ENCODE peak calls at places on chromosome 7, in seven cellular contexts. One of them, this sample, is unnamed.

GRCh38 chr7:28517206-28517605 is 104.9 kb downstream of the CREB5 start:
- DNase-seq in ovary: no peak
- DNase-seq in epithelial cell of esophagus: no peak
- DNase-seq in fibroblast of lung: peak
- DNase-seq in adipocyte: no peak
- DNase-seq in CD8-positive, alpha-beta T cell: no peak
- DNase-seq in fibroblast of the aortic adventitia: no peak
- DNase-seq in this sample: no peak

GRCh38 chr7:134639683-134640279 is 6.9 kb upstream of the BPGM start:
- DNase-seq in ovary: no peak
- DNase-seq in epithelial cell of esophagus: no peak
- DNase-seq in fibroblast of lung: no peak
- DNase-seq in adipocyte: no peak
- DNase-seq in CD8-positive, alpha-beta T cell: no peak
- DNase-seq in fibroblast of the aortic adventitia: no peak
- DNase-seq in this sample: no peak

GRCh38 chr7:35905555-35905954 is 104.7 kb downstream of the SEPTIN7 start:
- DNase-seq in ovary: no peak
- DNase-seq in epithelial cell of esophagus: peak
- DNase-seq in fibroblast of lung: peak
- DNase-seq in adipocyte: peak
- DNase-seq in CD8-positive, alpha-beta T cell: no peak
- DNase-seq in fibroblast of the aortic adventitia: peak
- DNase-seq in this sample: no peak

GRCh38 chr7:67493386-67493785 is 496.8 kb downstream of the TYW1 start:
- DNase-seq in ovary: no peak
- DNase-seq in epithelial cell of esophagus: no peak
- DNase-seq in fibroblast of lung: no peak
- DNase-seq in adipocyte: no peak
- DNase-seq in CD8-positive, alpha-beta T cell: no peak
- DNase-seq in fibroblast of the aortic adventitia: no peak
- DNase-seq in this sample: no peak

GRCh38 chr7:100612730-100613446 is 548 bp downstream of the MOSPD3 start:
- DNase-seq in ovary: no peak
- DNase-seq in epithelial cell of esophagus: peak
- DNase-seq in fibroblast of lung: no peak
- DNase-seq in adipocyte: peak
- DNase-seq in CD8-positive, alpha-beta T cell: no peak
- DNase-seq in fibroblast of the aortic adventitia: no peak
- DNase-seq in this sample: no peak

GRCh38 chr7:2657208-2657607 is 25.4 kb downstream of the TTYH3 start:
- DNase-seq in ovary: no peak
- DNase-seq in epithelial cell of esophagus: no peak
- DNase-seq in fibroblast of lung: no peak
- DNase-seq in adipocyte: no peak
- DNase-seq in CD8-positive, alpha-beta T cell: no peak
- DNase-seq in fibroblast of the aortic adventitia: no peak
- DNase-seq in this sample: no peak

GRCh38 chr7:25303380-25304321 is 75.4 kb upstream of the NPVF start:
- DNase-seq in ovary: no peak
- DNase-seq in epithelial cell of esophagus: no peak
- DNase-seq in fibroblast of lung: peak
- DNase-seq in adipocyte: no peak
- DNase-seq in CD8-positive, alpha-beta T cell: no peak
- DNase-seq in fibroblast of the aortic adventitia: peak
- DNase-seq in this sample: no peak

GRCh38 chr7:130154131-130154500 is 51.1 kb downstream of the TMEM209 start:
- DNase-seq in ovary: no peak
- DNase-seq in epithelial cell of esophagus: no peak
- DNase-seq in fibroblast of lung: no peak
- DNase-seq in adipocyte: no peak
- DNase-seq in CD8-positive, alpha-beta T cell: no peak
- DNase-seq in fibroblast of the aortic adventitia: no peak
- DNase-seq in this sample: no peak

GRCh38 chr7:132142006-132142405 is 434.3 kb downstream of the PLXNA4 start:
- DNase-seq in ovary: no peak
- DNase-seq in epithelial cell of esophagus: no peak
- DNase-seq in fibroblast of lung: no peak
- DNase-seq in adipocyte: no peak
- DNase-seq in CD8-positive, alpha-beta T cell: no peak
- DNase-seq in fibroblast of the aortic adventitia: no peak
- DNase-seq in this sample: no peak

GRCh38 chr7:87003872-87004798 is 55.3 kb downstream of the ELAPOR2 start:
- DNase-seq in ovary: no peak
- DNase-seq in epithelial cell of esophagus: no peak
- DNase-seq in fibroblast of lung: peak
- DNase-seq in adipocyte: no peak
- DNase-seq in CD8-positive, alpha-beta T cell: no peak
- DNase-seq in fibroblast of the aortic adventitia: no peak
- DNase-seq in this sample: no peak

GRCh38 chr7:51630933-51631332 is 314.3 kb upstream of the COBL start:
- DNase-seq in ovary: no peak
- DNase-seq in epithelial cell of esophagus: no peak
- DNase-seq in fibroblast of lung: no peak
- DNase-seq in adipocyte: no peak
- DNase-seq in CD8-positive, alpha-beta T cell: no peak
- DNase-seq in fibroblast of the aortic adventitia: no peak
- DNase-seq in this sample: no peak

GRCh38 chr7:71733108-71733870 is 601.3 kb downstream of the GALNT17 start:
- DNase-seq in ovary: peak
- DNase-seq in epithelial cell of esophagus: peak
- DNase-seq in fibroblast of lung: peak
- DNase-seq in adipocyte: peak
- DNase-seq in CD8-positive, alpha-beta T cell: peak
- DNase-seq in fibroblast of the aortic adventitia: peak
- DNase-seq in this sample: peak

GRCh38 chr7:43693687-43694398 is 35.5 kb downstream of the COA1 start:
- DNase-seq in ovary: no peak
- DNase-seq in epithelial cell of esophagus: peak
- DNase-seq in fibroblast of lung: peak
- DNase-seq in adipocyte: no peak
- DNase-seq in CD8-positive, alpha-beta T cell: no peak
- DNase-seq in fibroblast of the aortic adventitia: peak
- DNase-seq in this sample: no peak

GRCh38 chr7:92158660-92159575 is 20.0 kb downstream of the LRRD1 start:
- DNase-seq in ovary: no peak
- DNase-seq in epithelial cell of esophagus: peak
- DNase-seq in fibroblast of lung: peak
- DNase-seq in adipocyte: peak
- DNase-seq in CD8-positive, alpha-beta T cell: no peak
- DNase-seq in fibroblast of the aortic adventitia: peak
- DNase-seq in this sample: no peak

GRCh38 chr7:98223898-98224700 is 12.9 kb downstream of the BHLHA15 start:
- DNase-seq in ovary: no peak
- DNase-seq in epithelial cell of esophagus: no peak
- DNase-seq in fibroblast of lung: no peak
- DNase-seq in adipocyte: no peak
- DNase-seq in CD8-positive, alpha-beta T cell: no peak
- DNase-seq in fibroblast of the aortic adventitia: no peak
- DNase-seq in this sample: no peak

GRCh38 chr7:71735961-71736556 is 604.1 kb downstream of the GALNT17 start:
- DNase-seq in ovary: peak
- DNase-seq in epithelial cell of esophagus: peak
- DNase-seq in fibroblast of lung: peak
- DNase-seq in adipocyte: peak
- DNase-seq in CD8-positive, alpha-beta T cell: peak
- DNase-seq in fibroblast of the aortic adventitia: peak
- DNase-seq in this sample: peak

GRCh38 chr7:28125381-28126046 is 55.1 kb downstream of the JAZF1 start:
- DNase-seq in ovary: no peak
- DNase-seq in epithelial cell of esophagus: peak
- DNase-seq in fibroblast of lung: peak
- DNase-seq in adipocyte: peak
- DNase-seq in CD8-positive, alpha-beta T cell: no peak
- DNase-seq in fibroblast of the aortic adventitia: peak
- DNase-seq in this sample: no peak

GRCh38 chr7:94315011-94315410 is 79.7 kb upstream of the COL1A2 start:
- DNase-seq in ovary: no peak
- DNase-seq in epithelial cell of esophagus: no peak
- DNase-seq in fibroblast of lung: peak
- DNase-seq in adipocyte: no peak
- DNase-seq in CD8-positive, alpha-beta T cell: no peak
- DNase-seq in fibroblast of the aortic adventitia: no peak
- DNase-seq in this sample: no peak

GRCh38 chr7:141079223-141079622 is 5.4 kb downstream of the TMEM178B start:
- DNase-seq in ovary: no peak
- DNase-seq in epithelial cell of esophagus: no peak
- DNase-seq in fibroblast of lung: no peak
- DNase-seq in adipocyte: no peak
- DNase-seq in CD8-positive, alpha-beta T cell: no peak
- DNase-seq in fibroblast of the aortic adventitia: no peak
- DNase-seq in this sample: no peak
- H3K4me3 ChIP-seq in ovary: no peak
- H3K4me3 ChIP-seq in epithelial cell of esophagus: no peak
- H3K4me3 ChIP-seq in fibroblast of lung: no peak
- H3K4me3 ChIP-seq in adipocyte: no peak
- H3K4me3 ChIP-seq in CD8-positive, alpha-beta T cell: no peak
- H3K4me3 ChIP-seq in fibroblast of the aortic adventitia: no peak
- H3K4me3 ChIP-seq in this sample: no peak

DNA sequence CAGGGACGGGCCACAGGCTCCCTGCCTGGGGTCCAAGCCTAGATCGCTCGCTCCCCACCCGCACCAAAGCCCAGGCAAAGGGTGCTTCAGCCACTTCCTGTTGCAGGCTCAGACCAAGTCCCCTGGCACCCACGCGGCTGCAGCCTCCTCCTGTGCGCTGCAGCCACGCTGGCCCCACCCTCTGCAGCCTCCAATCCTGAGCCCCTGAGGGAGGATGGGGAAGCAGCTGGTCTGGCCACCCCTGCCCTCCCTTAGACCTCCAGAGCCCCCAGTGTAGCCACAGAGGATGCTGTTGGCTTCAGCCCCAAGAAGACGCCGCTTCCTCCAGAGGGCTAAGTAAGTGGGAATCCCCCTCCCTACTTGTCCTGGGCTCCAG is 9.3 kb downstream of the LIMK1 start:
- DNase-seq in ovary: peak
- DNase-seq in epithelial cell of esophagus: no peak
- DNase-seq in fibroblast of lung: peak
- DNase-seq in adipocyte: no peak
- DNase-seq in CD8-positive, alpha-beta T cell: no peak
- DNase-seq in fibroblast of the aortic adventitia: no peak
- DNase-seq in this sample: peak
- H3K4me3 ChIP-seq in ovary: no peak
- H3K4me3 ChIP-seq in epithelial cell of esophagus: no peak
- H3K4me3 ChIP-seq in fibroblast of lung: no peak
- H3K4me3 ChIP-seq in adipocyte: no peak
- H3K4me3 ChIP-seq in CD8-positive, alpha-beta T cell: no peak
- H3K4me3 ChIP-seq in fibroblast of the aortic adventitia: no peak
- H3K4me3 ChIP-seq in this sample: peak

GRCh38 chr7:5393748-5394147 is 29.9 kb downstream of the TNRC18 start:
- DNase-seq in ovary: no peak
- DNase-seq in epithelial cell of esophagus: no peak
- DNase-seq in fibroblast of lung: no peak
- DNase-seq in adipocyte: no peak
- DNase-seq in CD8-positive, alpha-beta T cell: no peak
- DNase-seq in fibroblast of the aortic adventitia: no peak
- DNase-seq in this sample: no peak

GRCh38 chr7:5396542-5396941 is 27.1 kb downstream of the TNRC18 start:
- DNase-seq in ovary: no peak
- DNase-seq in epithelial cell of esophagus: peak
- DNase-seq in fibroblast of lung: no peak
- DNase-seq in adipocyte: no peak
- DNase-seq in CD8-positive, alpha-beta T cell: peak
- DNase-seq in fibroblast of the aortic adventitia: no peak
- DNase-seq in this sample: peak

GRCh38 chr7:5395246-5395645 is 28.4 kb downstream of the TNRC18 start:
- DNase-seq in ovary: no peak
- DNase-seq in epithelial cell of esophagus: no peak
- DNase-seq in fibroblast of lung: no peak
- DNase-seq in adipocyte: no peak
- DNase-seq in CD8-positive, alpha-beta T cell: no peak
- DNase-seq in fibroblast of the aortic adventitia: no peak
- DNase-seq in this sample: no peak

GRCh38 chr7:5393328-5393727 is 30.3 kb downstream of the TNRC18 start:
- DNase-seq in ovary: no peak
- DNase-seq in epithelial cell of esophagus: no peak
- DNase-seq in fibroblast of lung: no peak
- DNase-seq in adipocyte: no peak
- DNase-seq in CD8-positive, alpha-beta T cell: no peak
- DNase-seq in fibroblast of the aortic adventitia: no peak
- DNase-seq in this sample: no peak

GRCh38 chr7:5394264-5395105 is 29.1 kb downstream of the TNRC18 start:
- DNase-seq in ovary: no peak
- DNase-seq in epithelial cell of esophagus: no peak
- DNase-seq in fibroblast of lung: no peak
- DNase-seq in adipocyte: no peak
- DNase-seq in CD8-positive, alpha-beta T cell: no peak
- DNase-seq in fibroblast of the aortic adventitia: no peak
- DNase-seq in this sample: no peak
- H3K4me3 ChIP-seq in ovary: no peak
- H3K4me3 ChIP-seq in epithelial cell of esophagus: no peak
- H3K4me3 ChIP-seq in fibroblast of lung: no peak
- H3K4me3 ChIP-seq in adipocyte: no peak
- H3K4me3 ChIP-seq in CD8-positive, alpha-beta T cell: no peak
- H3K4me3 ChIP-seq in fibroblast of the aortic adventitia: no peak
- H3K4me3 ChIP-seq in this sample: no peak

DNA sequence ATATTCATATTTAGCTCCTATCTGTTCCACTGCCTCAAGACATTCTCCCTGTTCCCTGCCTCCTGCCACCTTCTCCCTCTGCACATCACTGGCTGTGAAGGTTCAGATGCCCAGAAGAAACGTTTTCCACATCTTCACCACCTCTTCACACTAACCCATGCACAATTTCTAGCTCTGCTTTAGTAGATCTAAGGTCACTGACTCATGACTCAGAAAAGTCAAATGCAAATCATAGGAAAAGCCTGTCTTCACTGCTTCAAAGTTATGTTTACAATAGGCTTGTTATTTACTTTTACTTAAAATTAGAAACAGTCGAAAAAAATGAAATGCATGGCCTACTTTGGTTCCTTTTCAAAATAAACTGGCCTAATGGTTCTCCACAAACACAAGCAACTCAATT is 2.5 kb downstream of the SCRN1 start:
- DNase-seq in ovary: no peak
- DNase-seq in epithelial cell of esophagus: peak
- DNase-seq in fibroblast of lung: no peak
- DNase-seq in adipocyte: peak
- DNase-seq in CD8-positive, alpha-beta T cell: no peak
- DNase-seq in fibroblast of the aortic adventitia: peak
- DNase-seq in this sample: no peak
- H3K4me3 ChIP-seq in ovary: no peak
- H3K4me3 ChIP-seq in epithelial cell of esophagus: no peak
- H3K4me3 ChIP-seq in fibroblast of lung: no peak
- H3K4me3 ChIP-seq in adipocyte: peak
- H3K4me3 ChIP-seq in CD8-positive, alpha-beta T cell: no peak
- H3K4me3 ChIP-seq in fibroblast of the aortic adventitia: no peak
- H3K4me3 ChIP-seq in this sample: peak